ENCODE peak calls at places on chromosomes 16 and 17, in six cellular contexts. R, M, I, B, O and C are unnamed samples.

GRCh38 chr17:14699569-14700190 is 398.8 kb downstream of the HS3ST3B1 start:
- DNase-seq in O (no peak), R (no peak), B (no peak), M (peak), I (no peak), C (peak)

GRCh38 chr17:17063546-17064122 is 21.4 kb downstream of the MPRIP start:
- DNase-seq in R (no peak), M (no peak), O (no peak), B (no peak), I (peak), C (no peak)

GRCh38 chr16:6976716-6977115 is 355.9 kb upstream of the RBFOX1 start:
- DNase-seq in M (no peak), O (no peak), R (no peak), B (no peak), I (no peak), C (no peak)

GRCh38 chr17:63961355-63962207 is 11.1 kb downstream of the SCN4A start:
- DNase-seq in I (peak), B (peak), M (peak), R (peak), O (peak), C (peak)

GRCh38 chr17:7309628-7310027 is 2.2 kb downstream of the EIF5A start:
- DNase-seq in I (no peak), B (no peak), O (no peak), R (no peak), M (no peak), C (no peak)

GRCh38 chr16:11437069-11437468 is 91.8 kb downstream of the RMI2 start:
- DNase-seq in R (no peak), O (no peak), B (no peak), I (no peak), M (no peak), C (no peak)

GRCh38 chr16:88665148-88665547 is 2.3 kb upstream of the MVD start:
- DNase-seq in O (no peak), M (no peak), R (no peak), I (no peak), B (no peak), C (no peak)

GRCh38 chr16:8665529-8665928 is 8.9 kb upstream of the ABAT start:
- DNase-seq in R (no peak), I (peak), M (no peak), O (no peak), B (no peak), C (no peak)

GRCh38 chr17:66952681-66953638 is 11.5 kb upstream of the CACNG4 start:
- DNase-seq in M (no peak), O (no peak), I (peak), R (no peak), B (no peak), C (no peak)
- H2BK120ac ChIP-seq in M (no peak), O (no peak), I (no peak), R (no peak), B (peak), C (peak)

GRCh38 chr17:52026075-52026474 is 132.4 kb downstream of the CA10 start:
- DNase-seq in O (peak), I (no peak), B (no peak), R (no peak), M (no peak), C (no peak)
- H4K91ac ChIP-seq in O (no peak), I (no peak), B (no peak), R (no peak), M (no peak), C (peak)

GRCh38 chr17:44546711-44547606 is 10.3 kb upstream of the FZD2 start:
- DNase-seq in I (no peak), O (peak), R (no peak), M (no peak), B (peak), C (peak)
- H2BK120ac ChIP-seq in I (no peak), O (peak), R (no peak), M (peak), B (peak), C (peak)

GRCh38 chr17:9006175-9006767 is 15.0 kb upstream of the NTN1 start:
- DNase-seq in B (no peak), O (no peak), I (no peak), R (no peak), M (no peak), C (no peak)
- H4K91ac ChIP-seq in B (no peak), O (no peak), I (no peak), R (no peak), M (no peak), C (no peak)

GRCh38 chr16:85614338-85615013 is 1.4 kb downstream of the GSE1 start:
- DNase-seq in I (no peak), O (peak), M (peak), R (no peak), B (no peak), C (no peak)

GRCh38 chr16:85611455-85612190 is 1.5 kb upstream of the GSE1 start:
- DNase-seq in R (no peak), I (peak), B (peak), M (peak), O (peak), C (peak)

GRCh38 chr16:85612191-85612800 is 826 bp upstream of the GSE1 start:
- DNase-seq in R (no peak), O (peak), B (peak), I (peak), M (peak), C (peak)

GRCh38 chr16:85613609-85614337 is 651 bp downstream of the GSE1 start:
- DNase-seq in M (no peak), I (peak), O (peak), B (no peak), R (no peak), C (peak)

GRCh38 chr16:85612801-85613608 is at the start of gene GSE1:
- DNase-seq in R (peak), B (peak), M (peak), O (peak), I (peak), C (peak)
- H2BK120ac ChIP-seq in R (no peak), B (peak), M (no peak), O (peak), I (no peak), C (peak)

DNA sequence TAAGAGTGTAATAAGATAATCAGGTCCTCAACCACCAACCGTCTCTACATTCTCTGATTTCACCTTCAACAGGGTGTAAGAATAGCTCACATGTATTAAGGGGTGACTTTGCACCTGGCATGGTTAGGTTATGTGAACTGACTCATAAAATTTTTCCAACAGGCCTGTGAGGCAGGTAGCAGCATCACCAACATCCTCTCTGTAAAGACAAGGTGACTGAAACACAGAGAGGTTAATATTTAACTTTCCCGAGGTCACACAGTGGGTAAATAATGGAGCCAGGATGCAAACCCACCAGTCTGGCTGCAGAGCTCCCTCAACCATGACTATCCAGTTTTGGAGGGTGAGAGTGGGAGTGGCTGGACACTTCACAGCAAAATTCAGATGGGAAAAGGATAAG is 317.2 kb downstream of the C16orf95 start:
- DNase-seq in B (no peak), R (no peak), O (no peak), I (no peak), M (no peak), C (no peak)
- H4K91ac ChIP-seq in B (no peak), R (no peak), O (no peak), I (no peak), M (no peak), C (no peak)

DNA sequence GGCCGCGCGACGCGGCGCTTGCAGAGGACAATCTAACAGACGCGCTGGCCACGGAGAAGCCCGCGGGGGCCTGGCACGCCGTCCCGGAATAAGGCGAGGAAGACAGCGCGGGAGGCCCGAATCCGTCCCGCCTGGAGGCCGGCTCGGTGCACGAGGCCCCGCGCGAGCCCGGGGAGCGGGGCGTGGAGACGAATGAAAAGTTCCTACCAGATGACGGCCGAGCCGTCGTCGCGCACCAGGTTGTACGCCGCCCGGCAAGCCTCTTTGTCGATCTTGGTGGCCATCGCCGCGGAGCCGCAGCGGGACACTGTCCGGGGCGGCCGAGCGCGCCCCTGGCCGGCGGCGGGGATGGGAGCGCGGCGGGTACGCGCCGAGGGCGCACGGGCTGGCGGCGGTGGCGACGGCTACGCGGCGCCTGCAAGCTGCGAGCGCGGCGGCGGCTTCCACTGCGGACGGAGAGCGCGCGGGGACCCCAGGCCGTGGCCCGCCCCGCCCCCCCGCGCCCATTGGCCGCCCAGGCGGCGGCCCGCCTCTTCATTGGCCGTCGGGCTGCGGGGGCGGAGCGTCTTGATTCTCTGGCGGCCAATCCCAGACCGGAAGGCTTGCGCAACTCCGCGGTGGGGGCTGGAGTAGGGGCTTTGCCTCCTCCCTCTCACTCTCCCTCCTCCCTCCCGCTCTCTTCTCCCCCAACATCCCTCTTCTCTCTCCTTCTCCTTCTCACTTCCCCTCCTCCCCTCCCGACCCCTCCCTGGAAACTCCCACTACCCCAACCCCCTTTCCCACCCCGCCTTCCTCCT is at the start of gene COTL1:
- DNase-seq in M (peak), O (peak), R (peak), I (peak), B (peak), C (peak)
- H2BK120ac ChIP-seq in M (peak), O (peak), R (no peak), I (no peak), B (peak), C (peak)

DNA sequence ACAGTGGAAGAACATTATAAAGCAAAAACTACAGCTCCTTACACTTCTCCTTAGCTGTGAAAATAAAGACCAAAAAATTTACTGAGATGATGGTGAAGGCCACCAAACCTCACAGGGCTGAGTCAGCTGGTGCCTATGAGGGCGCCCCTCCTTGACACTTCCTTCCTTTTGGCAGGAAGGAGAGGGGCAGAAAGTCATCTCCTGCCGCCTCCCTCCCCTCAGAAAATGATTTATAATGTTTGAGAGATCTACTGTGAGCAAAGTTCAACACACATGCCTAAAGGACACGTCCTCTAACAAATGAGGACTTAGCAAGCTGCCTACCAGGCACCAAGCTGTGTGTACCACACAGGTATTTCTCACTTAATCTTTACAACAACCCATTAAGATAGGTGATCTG is 245.7 kb downstream of the PRKCA start:
- DNase-seq in M (no peak), I (no peak), R (no peak), B (no peak), O (peak), C (no peak)
- H4K91ac ChIP-seq in M (no peak), I (no peak), R (peak), B (peak), O (no peak), C (no peak)

GRCh38 chr17:49022391-49022941 is 25.3 kb downstream of the IGF2BP1 start:
- DNase-seq in M (peak), R (peak), B (peak), O (no peak), I (peak), C (no peak)

GRCh38 chr17:49021095-49021767 is 24.0 kb downstream of the IGF2BP1 start:
- DNase-seq in R (no peak), B (peak), O (peak), M (no peak), I (peak), C (no peak)

GRCh38 chr17:49020609-49021008 is 23.4 kb downstream of the IGF2BP1 start:
- DNase-seq in R (no peak), I (no peak), M (no peak), O (no peak), B (no peak), C (no peak)

GRCh38 chr17:49024523-49024922 is 27.3 kb downstream of the IGF2BP1 start:
- DNase-seq in R (no peak), B (no peak), I (no peak), M (no peak), O (no peak), C (no peak)

GRCh38 chr17:49021768-49022103 is 24.6 kb downstream of the IGF2BP1 start:
- DNase-seq in M (no peak), I (no peak), R (no peak), B (no peak), O (no peak), C (no peak)
- H2BK120ac ChIP-seq in M (no peak), I (no peak), R (peak), B (peak), O (peak), C (peak)

GRCh38 chr16:58129097-58129936 is at the start of gene CFAP20:
- DNase-seq in M (peak), B (peak), I (peak), O (peak), R (peak), C (peak)
- H4K91ac ChIP-seq in M (no peak), B (peak), I (no peak), O (peak), R (peak), C (peak)